ENCODE peak calls at places on chromosomes 13 and 19, in six cellular contexts. B is GDM1; O is neural crest cell; G is amygdala; R is GM04504; X is CD8-positive, alpha-beta T cell. E is an unnamed sample.

GRCh38 chr19:32687681-32688080 is 3.9 kb upstream of the NUDT19 start:
- DNase-seq in R (no peak), X (no peak), O (no peak), B (no peak), G (no peak), E (no peak)

GRCh38 chr13:113981201-113981605 is 7.3 kb upstream of the C13orf46 start:
- DNase-seq in X (peak), B (no peak), G (no peak), O (no peak), R (no peak), E (no peak)

GRCh38 chr13:110308377-110309158 is 1.5 kb downstream of the COL4A2 start:
- DNase-seq in B (no peak), X (no peak), O (peak), R (no peak), G (no peak), E (no peak)

GRCh38 chr13:79566118-79566517 is 85.2 kb downstream of the NDFIP2 start:
- DNase-seq in B (no peak), R (no peak), G (no peak), X (no peak), O (no peak), E (no peak)

GRCh38 chr19:11798391-11799296 is at the start of gene ZNF491:
- DNase-seq in G (peak), R (peak), B (peak), X (peak), O (peak), E (peak)

GRCh38 chr13:33134213-33134612 is 118.0 kb downstream of the KL start:
- DNase-seq in X (no peak), B (no peak), R (no peak), O (no peak), G (no peak), E (no peak)

GRCh38 chr19:12969292-12969988 is at the start of gene DAND5:
- DNase-seq in X (no peak), O (no peak), G (peak), R (no peak), B (no peak), E (no peak)

GRCh38 chr13:105462981-105463380 is 1072.5 kb downstream of the EFNB2 start:
- DNase-seq in R (no peak), B (no peak), G (no peak), O (no peak), X (no peak), E (no peak)

GRCh38 chr13:28447206-28447605 is 47.7 kb downstream of the FLT1 start:
- DNase-seq in G (no peak), B (no peak), R (no peak), O (no peak), X (no peak), E (no peak)

GRCh38 chr19:17441241-17442135 is 7.0 kb downstream of the TMEM221 start:
- DNase-seq in B (peak), O (peak), R (no peak), X (no peak), G (no peak), E (no peak)

GRCh38 chr13:26300140-26300539 is 46.2 kb downstream of the CDK8 start:
- DNase-seq in B (no peak), X (no peak), O (no peak), G (no peak), R (peak), E (no peak)

GRCh38 chr13:29958476-29958875 is 108.1 kb upstream of the UBL3 start:
- DNase-seq in R (no peak), B (no peak), X (peak), G (no peak), O (no peak), E (peak)

GRCh38 chr19:2477732-2478191 is 1.8 kb downstream of the GADD45B start:
- DNase-seq in X (no peak), G (no peak), O (no peak), B (no peak), R (no peak), E (peak)

GRCh38 chr13:110056640-110057039 is 250.3 kb downstream of the COL4A1 start:
- DNase-seq in X (no peak), B (no peak), G (no peak), O (no peak), R (no peak), E (no peak)

GRCh38 chr19:7895565-7895964 is 7.3 kb downstream of the LRRC8E start:
- DNase-seq in R (no peak), G (no peak), X (no peak), O (no peak), B (no peak), E (no peak)

GRCh38 chr13:79749985-79750551 is 269.1 kb downstream of the NDFIP2 start:
- DNase-seq in B (no peak), X (no peak), R (peak), O (no peak), G (no peak), E (no peak)

GRCh38 chr13:79445968-79446645 is 34.8 kb upstream of the NDFIP2 start:
- DNase-seq in R (no peak), B (no peak), G (no peak), O (no peak), X (no peak), E (no peak)

GRCh38 chr13:25581351-25581750 is 209.6 kb downstream of the ATP8A2 start:
- DNase-seq in X (no peak), R (no peak), B (no peak), O (no peak), G (no peak), E (no peak)

GRCh38 chr19:10086904-10087256 is 763 bp downstream of the SHFL start:
- DNase-seq in B (no peak), G (no peak), X (peak), R (no peak), O (no peak), E (no peak)

GRCh38 chr19:7636691-7637373 is at the start of gene STXBP2:
- DNase-seq in O (no peak), G (no peak), B (peak), X (peak), R (no peak), E (peak)

GRCh38 chr19:47679251-47679900 is 33.8 kb upstream of the EHD2 start:
- DNase-seq in X (no peak), B (no peak), R (no peak), O (no peak), G (no peak), E (no peak)

GRCh38 chr13:93496985-93497673 is 270.5 kb downstream of the GPC6 start:
- DNase-seq in R (no peak), X (no peak), O (no peak), B (no peak), G (no peak), E (no peak)

GRCh38 chr19:51480590-51480989 is 2.3 kb downstream of the CEACAM18 start:
- DNase-seq in B (no peak), X (no peak), R (no peak), G (no peak), O (peak), E (no peak)

GRCh38 chr19:48608798-48609263 is 2.3 kb downstream of the SPACA4 start:
- DNase-seq in O (no peak), B (no peak), R (no peak), X (peak), G (no peak), E (peak)

GRCh38 chr19:46369817-46370216 is 22.9 kb downstream of the PPP5C start:
- DNase-seq in O (no peak), G (no peak), R (no peak), X (no peak), B (no peak), E (no peak)

GRCh38 chr19:17830567-17831418 is 9.5 kb upstream of the INSL3 start:
- DNase-seq in G (peak), X (peak), R (no peak), B (no peak), O (peak), E (no peak)

GRCh38 chr13:40403509-40404241 is 262.8 kb downstream of the FOXO1 start:
- DNase-seq in G (no peak), X (no peak), O (no peak), R (no peak), B (no peak), E (no peak)

GRCh38 chr13:50222569-50223332 is 207.5 kb downstream of the KCNRG start:
- DNase-seq in G (no peak), B (no peak), O (no peak), R (peak), X (no peak), E (no peak)

GRCh38 chr13:112248406-112248760 is 127.8 kb upstream of the SPACA7 start:
- DNase-seq in X (no peak), G (no peak), R (no peak), O (no peak), B (no peak), E (no peak)

GRCh38 chr13:49315036-49315565 is 67.4 kb downstream of the CDADC1 start:
- DNase-seq in G (no peak), O (no peak), B (no peak), X (no peak), R (no peak), E (no peak)

GRCh38 chr13:61415749-61416148 is at the start of gene PCDH20:
- DNase-seq in X (no peak), R (no peak), B (no peak), G (no peak), O (no peak), E (no peak)

GRCh38 chr19:33502521-33502920 is 19.1 kb downstream of the PEPD start:
- DNase-seq in R (no peak), O (no peak), X (no peak), G (no peak), B (no peak), E (no peak)

GRCh38 chr13:40132249-40132648 is 476.8 kb downstream of the COG6 start:
- DNase-seq in G (no peak), B (no peak), O (no peak), R (no peak), X (no peak), E (no peak)

GRCh38 chr13:38348890-38349289 is 761 bp upstream of the UFM1 start:
- DNase-seq in X (peak), O (no peak), B (no peak), G (no peak), R (no peak), E (no peak)

GRCh38 chr13:50015263-50015662 is at the start of gene KCNRG:
- DNase-seq in B (no peak), R (peak), X (no peak), O (no peak), G (no peak), E (no peak)

GRCh38 chr19:42246143-42246868 is 3.9 kb upstream of the GSK3A start:
- DNase-seq in X (no peak), R (peak), G (peak), B (no peak), O (no peak), E (no peak)

GRCh38 chr19:13846533-13847032 is 30.4 kb upstream of the NANOS3 start:
- DNase-seq in R (peak), O (peak), B (peak), G (peak), X (peak), E (peak)

E was measured in central memory CD4-positive, alpha-beta T cell.